ENCODE peak calls at places on chromosome 20, in six cellular contexts. One of them, this sample, is unnamed.

GRCh38 chr20:38392356-38392755 is 42.8 kb downstream of the SNHG17 start:
- DNase-seq in substantia nigra: no peak
- DNase-seq in AML-193: no peak
- DNase-seq in GM23248: no peak
- DNase-seq in astrocyte of the cerebellum: no peak
- DNase-seq in stromal cell of bone marrow: no peak
- DNase-seq in this sample: no peak

GRCh38 chr20:17614176-17614811 is 44.4 kb downstream of the DSTN start:
- DNase-seq in GM23248: peak; percentile 61
- DNase-seq in astrocyte of the cerebellum: no peak
- DNase-seq in AML-193: no peak
- DNase-seq in stromal cell of bone marrow: no peak
- DNase-seq in substantia nigra: no peak
- DNase-seq in this sample: peak; percentile 37

GRCh38 chr20:40265872-40266533 is 423.0 kb downstream of the MAFB start:
- DNase-seq in stromal cell of bone marrow: peak; percentile 48
- DNase-seq in substantia nigra: no peak
- DNase-seq in AML-193: peak; percentile 20
- DNase-seq in astrocyte of the cerebellum: no peak
- DNase-seq in GM23248: peak; percentile 72
- DNase-seq in this sample: peak; percentile 17

GRCh38 chr20:62365814-62366369 is 1.2 kb downstream of the LAMA5 start:
- DNase-seq in stromal cell of bone marrow: no peak
- DNase-seq in substantia nigra: no peak
- DNase-seq in AML-193: no peak
- DNase-seq in GM23248: no peak
- DNase-seq in astrocyte of the cerebellum: no peak
- DNase-seq in this sample: no peak

GRCh38 chr20:7980332-7981046 is 39.1 kb downstream of the TMX4 start:
- DNase-seq in AML-193: peak; percentile 22
- DNase-seq in stromal cell of bone marrow: peak; percentile 27
- DNase-seq in GM23248: peak; percentile 35
- DNase-seq in astrocyte of the cerebellum: peak; percentile 11
- DNase-seq in substantia nigra: no peak
- DNase-seq in this sample: peak; percentile 37

GRCh38 chr20:24960861-24961260 is 11.8 kb downstream of the CST7 start:
- DNase-seq in stromal cell of bone marrow: no peak
- DNase-seq in AML-193: no peak
- DNase-seq in substantia nigra: no peak
- DNase-seq in astrocyte of the cerebellum: no peak
- DNase-seq in GM23248: no peak
- DNase-seq in this sample: no peak

GRCh38 chr20:17438436-17439039 is 92.6 kb downstream of the BFSP1 start:
- DNase-seq in GM23248: no peak
- DNase-seq in substantia nigra: no peak
- DNase-seq in stromal cell of bone marrow: no peak
- DNase-seq in astrocyte of the cerebellum: no peak
- DNase-seq in AML-193: no peak
- DNase-seq in this sample: no peak

GRCh38 chr20:46708172-46708860 is 1.1 kb upstream of the SLC2A10 start:
- DNase-seq in stromal cell of bone marrow: no peak
- DNase-seq in substantia nigra: no peak
- DNase-seq in AML-193: no peak
- DNase-seq in GM23248: no peak
- DNase-seq in astrocyte of the cerebellum: no peak
- DNase-seq in this sample: no peak

GRCh38 chr20:49880177-49880576 is 35.2 kb downstream of the SPATA2 start:
- DNase-seq in substantia nigra: no peak
- DNase-seq in AML-193: no peak
- DNase-seq in stromal cell of bone marrow: no peak
- DNase-seq in GM23248: no peak
- DNase-seq in astrocyte of the cerebellum: peak; percentile 47
- DNase-seq in this sample: peak; percentile 41

GRCh38 chr20:22567944-22568871 is 16.2 kb downstream of the FOXA2 start:
- DNase-seq in stromal cell of bone marrow: no peak
- DNase-seq in AML-193: no peak
- DNase-seq in GM23248: no peak
- DNase-seq in substantia nigra: no peak
- DNase-seq in astrocyte of the cerebellum: no peak
- DNase-seq in this sample: no peak

GRCh38 chr20:53678315-53678989 is 84.8 kb upstream of the ZNF217 start:
- DNase-seq in GM23248: no peak
- DNase-seq in stromal cell of bone marrow: no peak
- DNase-seq in astrocyte of the cerebellum: no peak
- DNase-seq in AML-193: no peak
- DNase-seq in substantia nigra: no peak
- DNase-seq in this sample: no peak

GRCh38 chr20:574297-574942 is 30.8 kb upstream of the CSNK2A1 start:
- DNase-seq in AML-193: no peak
- DNase-seq in astrocyte of the cerebellum: no peak
- DNase-seq in GM23248: no peak
- DNase-seq in stromal cell of bone marrow: no peak
- DNase-seq in substantia nigra: no peak
- DNase-seq in this sample: no peak

GRCh38 chr20:16444056-16444777 is 129.0 kb downstream of the KIF16B start:
- DNase-seq in astrocyte of the cerebellum: no peak
- DNase-seq in stromal cell of bone marrow: peak; percentile 29
- DNase-seq in AML-193: no peak
- DNase-seq in substantia nigra: no peak
- DNase-seq in GM23248: no peak
- DNase-seq in this sample: peak; percentile 67

GRCh38 chr20:20211274-20211987 is 156.5 kb upstream of the INSM1 start:
- DNase-seq in GM23248: peak; percentile 48
- DNase-seq in stromal cell of bone marrow: peak; percentile 12
- DNase-seq in substantia nigra: no peak
- DNase-seq in astrocyte of the cerebellum: no peak
- DNase-seq in AML-193: no peak
- DNase-seq in this sample: no peak

GRCh38 chr20:10924628-10925266 is 250.9 kb upstream of the JAG1 start:
- DNase-seq in astrocyte of the cerebellum: no peak
- DNase-seq in AML-193: no peak
- DNase-seq in GM23248: peak; percentile 86
- DNase-seq in stromal cell of bone marrow: peak; percentile 56
- DNase-seq in substantia nigra: no peak
- DNase-seq in this sample: no peak

GRCh38 chr20:37627060-37627766 is 66.6 kb upstream of the CTNNBL1 start:
- DNase-seq in stromal cell of bone marrow: no peak
- DNase-seq in substantia nigra: no peak
- DNase-seq in GM23248: peak; percentile 63
- DNase-seq in astrocyte of the cerebellum: peak; percentile 31
- DNase-seq in AML-193: peak; percentile 2
- DNase-seq in this sample: peak; percentile 13

GRCh38 chr20:24742989-24743388 is 206.1 kb upstream of the CST7 start:
- DNase-seq in GM23248: no peak
- DNase-seq in astrocyte of the cerebellum: no peak
- DNase-seq in AML-193: no peak
- DNase-seq in stromal cell of bone marrow: no peak
- DNase-seq in substantia nigra: no peak
- DNase-seq in this sample: no peak

GRCh38 chr20:23702021-23702420 is 13.2 kb upstream of the CST4 start:
- DNase-seq in astrocyte of the cerebellum: no peak
- DNase-seq in substantia nigra: no peak
- DNase-seq in AML-193: no peak
- DNase-seq in stromal cell of bone marrow: no peak
- DNase-seq in GM23248: no peak
- DNase-seq in this sample: no peak

GRCh38 chr20:17682103-17682888 is at the start of gene RRBP1:
- DNase-seq in GM23248: peak; percentile 99
- DNase-seq in astrocyte of the cerebellum: peak; percentile 94
- DNase-seq in substantia nigra: peak; percentile 99
- DNase-seq in stromal cell of bone marrow: peak; percentile 97
- DNase-seq in AML-193: peak; percentile 91
- DNase-seq in this sample: peak; percentile 96

GRCh38 chr20:47929368-47930115 is 144.3 kb upstream of the SULF2 start:
- DNase-seq in stromal cell of bone marrow: peak; percentile 96
- DNase-seq in astrocyte of the cerebellum: no peak
- DNase-seq in substantia nigra: no peak
- DNase-seq in GM23248: peak; percentile 79
- DNase-seq in AML-193: no peak
- DNase-seq in this sample: peak; percentile 78

GRCh38 chr20:1478566-1478965 is 11.9 kb upstream of the NSFL1C start:
- DNase-seq in GM23248: peak; percentile 82
- DNase-seq in stromal cell of bone marrow: no peak
- DNase-seq in AML-193: no peak
- DNase-seq in astrocyte of the cerebellum: no peak
- DNase-seq in substantia nigra: no peak
- DNase-seq in this sample: no peak

GRCh38 chr20:58956078-58956477 is 25.0 kb upstream of the NELFCD start:
- DNase-seq in AML-193: peak; percentile 44
- DNase-seq in GM23248: no peak
- DNase-seq in astrocyte of the cerebellum: no peak
- DNase-seq in substantia nigra: no peak
- DNase-seq in stromal cell of bone marrow: no peak
- DNase-seq in this sample: no peak

GRCh38 chr20:10523438-10523837 is 88.3 kb downstream of the SLX4IP start:
- DNase-seq in GM23248: no peak
- DNase-seq in astrocyte of the cerebellum: no peak
- DNase-seq in stromal cell of bone marrow: no peak
- DNase-seq in AML-193: no peak
- DNase-seq in substantia nigra: no peak
- DNase-seq in this sample: no peak

GRCh38 chr20:47610247-47610944 is 108.7 kb downstream of the NCOA3 start:
- DNase-seq in astrocyte of the cerebellum: peak; percentile 63
- DNase-seq in substantia nigra: no peak
- DNase-seq in GM23248: peak; percentile 94
- DNase-seq in AML-193: peak; percentile 64
- DNase-seq in stromal cell of bone marrow: peak; percentile 89
- DNase-seq in this sample: peak; percentile 71

GRCh38 chr20:32966881-32967781 is 37.1 kb downstream of the SUN5 start:
- DNase-seq in substantia nigra: no peak
- DNase-seq in astrocyte of the cerebellum: no peak
- DNase-seq in GM23248: no peak
- DNase-seq in AML-193: no peak
- DNase-seq in stromal cell of bone marrow: no peak
- DNase-seq in this sample: no peak

GRCh38 chr20:19692685-19693119 is 65.4 kb upstream of the RIN2 start:
- DNase-seq in AML-193: peak; percentile 27
- DNase-seq in GM23248: peak; percentile 58
- DNase-seq in stromal cell of bone marrow: peak; percentile 8
- DNase-seq in astrocyte of the cerebellum: peak; percentile 16
- DNase-seq in substantia nigra: peak; percentile 11
- DNase-seq in this sample: no peak

GRCh38 chr20:17615645-17616479 is 46.0 kb downstream of the DSTN start:
- DNase-seq in stromal cell of bone marrow: no peak
- DNase-seq in AML-193: no peak
- DNase-seq in substantia nigra: no peak
- DNase-seq in GM23248: no peak
- DNase-seq in astrocyte of the cerebellum: no peak
- DNase-seq in this sample: no peak